ENCODE peak calls at places on chromosomes 12 and 14, in six cellular contexts. S is HCT116, A is H1, I is HepG2, E is K562, Q is NT2/D1. N is an unnamed sample.

GRCh38 chr12:103647267-103647666 is 60.2 kb downstream of the STAB2 start:
- DNase-seq in S (no peak), A (no peak), I (no peak), E (no peak), Q (no peak), N (no peak)

GRCh38 chr12:63068857-63069442 is 82.1 kb downstream of the AVPR1A start:
- DNase-seq in S (peak; percentile 55), A (no peak), I (peak; percentile 33), E (peak; percentile 35), Q (peak; percentile 46), N (no peak)

GRCh38 chr14:81727243-81727642 is 193.6 kb upstream of the SEL1L start:
- DNase-seq in S (no peak), A (no peak), I (no peak), E (no peak), Q (no peak), N (no peak)

GRCh38 chr12:67202344-67203012 is 66.7 kb upstream of the CAND1 start:
- DNase-seq in S (no peak), A (no peak), I (no peak), E (no peak), Q (no peak), N (peak; percentile 11)

GRCh38 chr14:92458959-92459478 is 54.6 kb upstream of the RIN3 start:
- DNase-seq in S (no peak), A (no peak), I (no peak), E (no peak), Q (no peak), N (no peak)

GRCh38 chr14:24851837-24852236 is 198.1 kb downstream of the STXBP6 start:
- DNase-seq in S (no peak), A (no peak), I (no peak), E (no peak), Q (no peak), N (no peak)

GRCh38 chr14:91149462-91149861 is 35.6 kb downstream of the DGLUCY start:
- DNase-seq in S (no peak), A (no peak), I (peak; percentile 92), E (peak; percentile 39), Q (no peak), N (no peak)

GRCh38 chr12:110107369-110108281 is 16.5 kb upstream of the IFT81 start:
- DNase-seq in S (no peak), A (no peak), I (peak; percentile 73), E (no peak), Q (no peak), N (no peak)

GRCh38 chr14:59197695-59198262 is 9.3 kb downstream of the DAAM1 start:
- DNase-seq in S (no peak), A (no peak), I (no peak), E (peak; percentile 22), Q (no peak), N (no peak)

GRCh38 chr14:100836961-100837811 is 11.3 kb downstream of the MEG3 start:
- DNase-seq in S (no peak), A (no peak), I (no peak), E (no peak), Q (no peak), N (no peak)

GRCh38 chr14:85037411-85037810 is 492.5 kb upstream of the FLRT2 start:
- DNase-seq in S (no peak), A (no peak), I (no peak), E (no peak), Q (no peak), N (no peak)

GRCh38 chr14:87888136-87888999 is 104.6 kb downstream of the GALC start:
- DNase-seq in S (no peak), A (peak; percentile 39), I (peak; percentile 14), E (peak; percentile 37), Q (peak; percentile 20), N (no peak)

GRCh38 chr12:84785281-84785680 is 127.3 kb downstream of the SLC6A15 start:
- DNase-seq in S (no peak), A (no peak), I (no peak), E (no peak), Q (no peak), N (no peak)

GRCh38 chr14:97580923-97581495 is 783.8 kb downstream of the VRK1 start:
- DNase-seq in S (no peak), A (no peak), I (no peak), E (no peak), Q (peak; percentile 30), N (no peak)

GRCh38 chr12:106248177-106248848 is 493 bp upstream of the CKAP4 start:
- DNase-seq in S (no peak), A (no peak), I (peak; percentile 19), E (no peak), Q (no peak), N (no peak)

GRCh38 chr12:12592930-12593329 is 18.7 kb upstream of the CREBL2 start:
- DNase-seq in S (no peak), A (no peak), I (peak; percentile 56), E (no peak), Q (no peak), N (no peak)

GRCh38 chr12:13044002-13044858 is at the start of gene FAM234B:
- DNase-seq in S (peak; percentile 19), A (no peak), I (peak; percentile 40), E (peak; percentile 78), Q (peak; percentile 84), N (no peak)

GRCh38 chr14:91098591-91098990 is 15.3 kb upstream of the DGLUCY start:
- DNase-seq in S (no peak), A (no peak), I (no peak), E (no peak), Q (no peak), N (no peak)

GRCh38 chr12:58416211-58416610 is 474.8 kb downstream of the ATP23 start:
- DNase-seq in S (no peak), A (no peak), I (no peak), E (no peak), Q (no peak), N (no peak)

GRCh38 chr12:127623362-127623761 is 643.6 kb upstream of the TMEM132C start:
- DNase-seq in S (no peak), A (no peak), I (no peak), E (no peak), Q (no peak), N (no peak)

GRCh38 chr12:124454735-124455134 is 112.7 kb downstream of the NCOR2 start:
- DNase-seq in S (no peak), A (no peak), I (no peak), E (no peak), Q (no peak), N (no peak)

GRCh38 chr12:6343518-6343917 is 1.6 kb upstream of the TNFRSF1A start:
- DNase-seq in S (no peak), A (no peak), I (no peak), E (no peak), Q (no peak), N (no peak)

GRCh38 chr12:6342140-6342889 is 439 bp upstream of the TNFRSF1A start:
- DNase-seq in S (no peak), A (no peak), I (no peak), E (no peak), Q (no peak), N (no peak)

GRCh38 chr12:6340745-6341438 is 984 bp downstream of the TNFRSF1A start:
- DNase-seq in S (no peak), A (no peak), I (no peak), E (no peak), Q (no peak), N (no peak)

GRCh38 chr12:6338955-6339761 is 2.7 kb downstream of the TNFRSF1A start:
- DNase-seq in S (no peak), A (no peak), I (no peak), E (no peak), Q (no peak), N (no peak)

DNA sequence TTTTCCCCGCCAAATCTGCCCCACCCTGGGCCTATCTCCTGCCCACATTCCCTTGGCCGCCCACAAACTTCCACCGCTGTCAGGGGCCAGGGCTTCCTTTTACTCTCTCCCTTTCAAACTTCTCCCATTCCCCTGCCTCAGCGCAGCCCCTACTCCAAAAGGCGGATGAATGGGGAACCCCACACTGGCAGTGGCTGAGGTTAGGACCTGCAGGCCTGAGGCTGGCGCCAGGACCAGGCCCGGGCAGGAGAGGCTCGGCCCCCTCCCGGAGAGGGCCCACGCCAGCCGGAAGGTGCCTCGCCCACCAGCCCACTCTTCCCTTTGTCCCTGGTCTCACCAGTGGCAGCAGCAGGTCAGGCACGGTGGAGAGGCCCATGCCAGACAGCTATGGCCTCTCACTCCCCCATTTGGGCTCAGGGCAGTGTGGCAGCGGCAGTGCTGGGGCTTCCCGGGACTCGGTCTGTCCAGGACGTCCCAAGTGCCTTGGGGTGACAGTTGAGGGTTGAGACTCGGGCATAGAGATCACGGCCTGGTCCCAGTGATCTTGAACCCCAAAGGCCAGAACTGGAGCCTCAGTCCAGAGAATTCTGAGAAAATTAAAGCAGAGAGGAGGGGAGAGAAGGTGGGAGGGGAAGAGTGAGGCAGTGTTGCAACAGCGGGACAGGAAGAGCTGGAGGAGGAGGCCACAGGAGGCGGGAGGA is at the start of gene TNFRSF1A:
- DNase-seq in S (no peak), A (no peak), I (peak; percentile 65), E (peak; percentile 61), Q (peak; percentile 88), N (no peak)
- TF ChIP-seq ZNF274 in S (no peak), A (no peak), I (no peak), E (no peak), Q (no peak), N (no peak)

GRCh38 chr12:24856541-24856940 is 92.4 kb downstream of the BCAT1 start:
- DNase-seq in S (no peak), A (no peak), I (no peak), E (no peak), Q (no peak), N (no peak)

GRCh38 chr12:24853094-24853493 is 95.8 kb downstream of the BCAT1 start:
- DNase-seq in S (no peak), A (no peak), I (no peak), E (no peak), Q (no peak), N (no peak)

GRCh38 chr12:24853588-24853987 is 95.3 kb downstream of the BCAT1 start:
- DNase-seq in S (no peak), A (no peak), I (no peak), E (peak; percentile 14), Q (no peak), N (no peak)

GRCh38 chr12:24854017-24854416 is 94.9 kb downstream of the BCAT1 start:
- DNase-seq in S (no peak), A (no peak), I (no peak), E (no peak), Q (no peak), N (no peak)

DNA sequence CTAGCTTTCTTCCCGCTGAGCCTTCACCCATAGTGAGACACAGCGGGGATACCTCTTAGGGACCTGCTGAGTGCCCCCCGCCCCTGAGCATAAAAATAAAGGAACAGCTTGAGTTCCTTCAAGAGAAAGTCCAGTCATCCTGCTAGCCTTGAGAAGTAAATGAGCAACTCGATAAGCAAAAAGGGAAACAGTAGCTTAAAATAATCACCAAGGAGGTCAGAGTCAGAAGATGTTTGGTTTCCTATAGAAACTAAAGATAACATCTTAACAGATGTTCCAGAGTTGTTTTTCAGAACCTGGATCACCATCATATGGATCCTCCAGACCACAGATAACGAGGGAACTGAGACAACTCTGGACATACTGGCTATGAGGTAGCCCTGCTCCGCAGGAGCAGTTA is 94.0 kb downstream of the BCAT1 start:
- DNase-seq in S (no peak), A (no peak), I (no peak), E (no peak), Q (no peak), N (no peak)
- TF ChIP-seq ZNF274 in S (no peak), A (no peak), I (no peak), E (no peak), Q (no peak), N (no peak)

GRCh38 chr12:78002878-78003277 is 172.2 kb downstream of the NAV3 start:
- DNase-seq in S (no peak), A (no peak), I (no peak), E (no peak), Q (no peak), N (no peak)
- TF ChIP-seq ZNF274 in S (no peak), A (no peak), I (no peak), E (no peak), Q (no peak), N (no peak)

GRCh38 chr14:96470331-96470730 is 31.9 kb upstream of the PAPOLA start:
- DNase-seq in S (peak; percentile 8), A (no peak), I (no peak), E (no peak), Q (no peak), N (no peak)
- TF ChIP-seq ZNF274 in S (no peak), A (no peak), I (no peak), E (no peak), Q (no peak), N (no peak)